ENCODE peak calls at places on chromosome 21, in four cellular contexts. F is SK-N-SH, X is lower lobe of right lung, H is GM23248. V is an unnamed sample. For H3K9me3, the result is how much of the 10 kb centered on the place peaks cover.

GRCh38 chr21:44842721-44843445 is 25.0 kb upstream of the SUMO3 start:
- DNase-seq in X (no peak), F (no peak), H (no peak), V (no peak)

GRCh38 chr21:36478207-36478701 is 1.7 kb downstream of the CLDN14 start:
- DNase-seq in X (no peak), H (peak), F (no peak), V (no peak)

GRCh38 chr21:43803558-43804300 is 14.4 kb downstream of the RRP1 start:
- DNase-seq in H (no peak), F (no peak), X (no peak), V (no peak)

GRCh38 chr21:25911730-25912401 is 177.1 kb downstream of the GABPA start:
- DNase-seq in X (no peak), F (no peak), H (no peak), V (no peak)

GRCh38 chr21:38574895-38575294 is 76.6 kb upstream of the ERG start:
- DNase-seq in F (no peak), H (no peak), X (no peak), V (no peak)

GRCh38 chr21:43029785-43030184 is 45.9 kb downstream of the CBS start:
- DNase-seq in X (no peak), H (no peak), F (no peak), V (no peak)

GRCh38 chr21:46622226-46622625 is 13.2 kb upstream of the PRMT2 start:
- DNase-seq in H (no peak), X (peak), F (no peak), V (no peak)

GRCh38 chr21:38520511-38520910 is 22.2 kb upstream of the ERG start:
- DNase-seq in F (no peak), H (no peak), X (no peak), V (no peak)

GRCh38 chr21:45226540-45227326 is 61.0 kb downstream of the POFUT2 start:
- DNase-seq in X (no peak), F (no peak), H (peak), V (no peak)

GRCh38 chr21:46111193-46111571 is 13.3 kb downstream of the COL6A2 start:
- DNase-seq in H (no peak), F (peak), X (no peak), V (no peak)

GRCh38 chr21:46297311-46298082 is 11.4 kb downstream of the YBEY start:
- DNase-seq in X (peak), F (no peak), H (peak), V (no peak)

GRCh38 chr21:33684923-33685560 is 42.7 kb downstream of the ITSN1 start:
- DNase-seq in F (no peak), X (no peak), H (no peak), V (peak)

GRCh38 chr21:36065497-36066036 is 4.3 kb upstream of the CBR1 start:
- DNase-seq in F (no peak), X (no peak), H (peak), V (no peak)

GRCh38 chr21:38721983-38722382 is 83.7 kb upstream of the ETS2 start:
- DNase-seq in F (no peak), X (no peak), H (peak), V (no peak)

GRCh38 chr21:45872902-45873301 is 108.7 kb upstream of the COL6A1 start:
- DNase-seq in X (no peak), F (no peak), H (no peak), V (no peak)

GRCh38 chr21:44550807-44551206 is 498 bp downstream of the KRTAP10-2 start:
- DNase-seq in H (peak), F (no peak), X (peak), V (no peak)

GRCh38 chr21:45041351-45041805 is 33.0 kb upstream of the ADARB1 start:
- DNase-seq in F (no peak), X (peak), H (peak), V (no peak)

GRCh38 chr21:46667191-46667734 is 31.8 kb downstream of the PRMT2 start:
- DNase-seq in X (no peak), H (peak), F (peak), V (no peak)

GRCh38 chr21:32094792-32095191 is 184.1 kb downstream of the MIS18A start:
- DNase-seq in H (peak), X (no peak), F (no peak), V (no peak)

GRCh38 chr21:42117229-42118048 is 46.3 kb downstream of the UMODL1 start:
- DNase-seq in X (peak), F (peak), H (peak), V (peak)

GRCh38 chr21:36204980-36205379 is 48.4 kb downstream of the DOP1B start:
- DNase-seq in H (no peak), F (no peak), X (no peak), V (no peak)

GRCh38 chr21:36743446-36743845 is 44.5 kb downstream of the SIM2 start:
- DNase-seq in X (no peak), H (no peak), F (no peak), V (no peak)

GRCh38 chr21:35491920-35492678 is 443.0 kb upstream of the RUNX1 start:
- DNase-seq in X (no peak), H (no peak), F (no peak), V (no peak)

GRCh38 chr21:16492892-16493291 is 763.1 kb downstream of the USP25 start:
- DNase-seq in H (no peak), X (no peak), F (no peak), V (peak)

GRCh38 chr21:27419153-27419552 is 452.3 kb upstream of the ADAMTS5 start:
- DNase-seq in F (no peak), X (no peak), H (no peak), V (no peak)

GRCh38 chr21:16633851-16634521 is 878.9 kb upstream of the CXADR start:
- DNase-seq in H (no peak), F (no peak), X (no peak), V (no peak)

GRCh38 chr21:33893917-33894316 is 21.7 kb downstream of the ATP5PO start:
- DNase-seq in X (no peak), F (peak), H (no peak), V (no peak)

GRCh38 chr21:45004481-45005263 is 64.8 kb downstream of the SLX9 start:
- DNase-seq in H (no peak), F (no peak), X (peak), V (no peak)

GRCh38 chr21:17554120-17554519 is 41.3 kb downstream of the CXADR start:
- DNase-seq in F (no peak), X (no peak), H (no peak), V (no peak)

GRCh38 chr21:29217818-29218252 is 80.9 kb upstream of the BACH1 start:
- DNase-seq in F (no peak), X (no peak), H (peak), V (no peak)

GRCh38 chr21:45873418-45873817 is 108.2 kb upstream of the COL6A1 start:
- DNase-seq in F (peak), H (no peak), X (no peak), V (no peak)

DNA sequence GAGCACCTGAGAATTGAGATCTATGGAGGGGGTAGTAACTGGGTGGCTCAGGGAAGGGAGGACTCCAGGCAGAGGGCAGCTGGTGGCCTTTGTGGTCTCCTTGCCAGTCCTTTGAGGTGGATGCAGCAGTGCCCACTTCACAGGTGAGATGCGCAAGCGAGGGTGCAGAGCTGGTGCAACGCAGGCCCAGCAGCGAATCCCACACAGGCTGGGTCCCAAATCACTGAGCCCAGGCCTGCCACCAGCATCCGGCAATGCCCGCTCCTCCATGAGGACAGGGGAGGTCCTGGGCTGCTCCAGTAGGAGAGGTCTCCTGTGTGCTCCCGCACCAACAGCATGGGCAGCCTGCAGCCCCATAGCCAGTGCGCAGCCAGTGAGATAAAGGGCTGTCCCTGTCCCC is 318.0 kb downstream of the PCP4 start:
- DNase-seq in X (no peak), F (no peak), H (no peak), V (no peak)
- H3K9me3 ChIP-seq in X (under half), F (under half), H (under half), V (under half)

GRCh38 chr21:31038376-31038775 is at the start of gene KRTAP19-8:
- DNase-seq in H (no peak), F (no peak), X (no peak), V (no peak)

GRCh38 chr21:31042080-31042464 is 3.8 kb upstream of the KRTAP19-8 start:
- DNase-seq in F (no peak), H (no peak), X (no peak), V (no peak)

GRCh38 chr21:31041295-31042079 is 3.2 kb upstream of the KRTAP19-8 start:
- DNase-seq in F (no peak), H (no peak), X (no peak), V (peak)

GRCh38 chr21:31045841-31046240 is 7.6 kb upstream of the KRTAP19-8 start:
- DNase-seq in F (no peak), H (no peak), X (no peak), V (no peak)

GRCh38 chr21:31043495-31043894 is 5.2 kb upstream of the KRTAP19-8 start:
- DNase-seq in H (no peak), X (no peak), F (no peak), V (no peak)
- H3K9me3 ChIP-seq in H (under half), X (under half), F (under half), V (under half)

GRCh38 chr21:20641251-20641650 is 357.0 kb upstream of the NCAM2 start:
- DNase-seq in X (no peak), H (no peak), F (no peak), V (no peak)

GRCh38 chr21:20644552-20644951 is 353.7 kb upstream of the NCAM2 start:
- DNase-seq in X (no peak), H (no peak), F (no peak), V (no peak)

DNA sequence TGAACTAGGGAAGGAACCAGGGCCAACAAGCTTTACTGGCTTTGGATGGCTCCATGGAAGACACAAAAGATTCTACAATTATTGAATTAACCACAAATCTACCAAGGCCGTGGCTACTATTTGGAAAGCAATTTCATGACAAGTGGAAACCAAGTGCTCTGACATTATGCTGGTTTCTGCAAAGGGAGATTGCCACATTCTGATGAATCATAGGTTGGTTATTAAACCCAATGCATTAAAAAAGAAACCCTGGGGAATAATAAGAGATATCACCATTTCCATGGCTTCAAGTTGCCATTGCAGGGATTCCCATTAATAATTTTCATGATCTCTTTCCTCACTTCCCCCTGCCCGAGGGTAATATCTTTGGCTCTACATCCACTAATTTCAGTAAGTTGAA is 359.2 kb upstream of the NCAM2 start:
- DNase-seq in X (no peak), H (no peak), F (no peak), V (no peak)
- H3K9me3 ChIP-seq in X (under half), H (under half), F (under half), V (under half)

DNA sequence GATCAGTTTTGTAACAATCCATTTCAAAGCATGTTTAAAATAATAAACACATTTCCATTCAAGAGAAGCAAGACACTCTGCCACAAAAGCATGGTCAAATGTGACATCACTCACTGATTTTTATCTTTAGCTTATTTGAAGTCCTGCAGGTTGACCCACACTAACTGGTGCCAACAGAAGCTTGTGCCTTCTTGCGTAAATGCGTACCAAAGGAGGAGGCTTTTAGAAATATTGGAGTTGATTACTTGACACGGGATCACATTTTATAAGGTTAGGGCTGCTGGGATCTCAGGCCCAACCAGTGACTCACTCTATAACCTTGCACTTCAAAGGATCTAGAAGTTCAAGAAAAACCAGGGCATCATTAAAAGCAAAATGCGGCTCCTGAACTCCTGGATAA is 203.6 kb downstream of the PCP4 start:
- DNase-seq in F (no peak), X (no peak), H (no peak), V (no peak)
- H3K9me3 ChIP-seq in F (under half), X (under half), H (under half), V (under half)

DNA sequence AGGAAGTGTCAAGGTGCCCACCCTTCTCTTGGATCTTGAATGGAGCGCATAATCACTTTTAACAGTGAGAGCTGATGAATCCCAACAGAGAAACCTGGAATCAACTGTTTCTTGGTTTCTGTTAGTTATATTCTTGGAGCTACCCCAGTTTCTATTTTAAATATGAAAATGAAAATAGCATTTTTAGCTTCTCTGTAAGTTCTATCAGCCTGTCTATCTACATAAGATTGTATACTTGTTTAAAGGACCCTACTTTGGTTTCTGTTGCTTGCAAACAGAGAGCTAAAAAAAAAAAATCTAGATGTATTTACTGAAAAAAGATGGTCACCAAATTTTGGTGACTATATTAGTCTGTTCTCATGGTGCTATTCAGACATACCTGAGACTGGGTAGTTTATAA is 670.0 kb downstream of the NCAM2 start:
- DNase-seq in F (no peak), X (no peak), H (no peak), V (peak)
- H3K9me3 ChIP-seq in F (under half), X (under half), H (under half), V (under half)

DNA sequence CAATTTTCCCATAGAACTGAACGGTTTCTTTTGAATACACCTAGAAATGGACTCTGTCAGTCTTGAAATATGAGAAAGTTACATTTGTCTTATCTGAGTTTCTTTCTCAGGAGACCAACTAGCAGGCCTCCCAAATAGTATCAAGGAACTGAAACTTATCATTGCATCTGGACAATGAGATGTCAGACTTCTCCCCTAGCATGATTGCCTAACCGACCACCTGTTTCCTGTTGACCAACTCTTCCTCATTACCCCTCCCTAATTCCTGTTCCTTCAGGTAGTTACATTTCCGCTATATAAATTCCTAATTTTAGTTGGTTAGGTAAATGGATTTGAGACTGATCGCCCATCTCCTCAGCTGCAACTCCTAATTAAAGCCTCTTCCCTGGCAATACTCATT is 1587.3 kb downstream of the NCAM2 start:
- DNase-seq in X (no peak), H (no peak), F (no peak), V (no peak)
- H3K9me3 ChIP-seq in X (under half), H (under half), F (under half), V (under half)

DNA sequence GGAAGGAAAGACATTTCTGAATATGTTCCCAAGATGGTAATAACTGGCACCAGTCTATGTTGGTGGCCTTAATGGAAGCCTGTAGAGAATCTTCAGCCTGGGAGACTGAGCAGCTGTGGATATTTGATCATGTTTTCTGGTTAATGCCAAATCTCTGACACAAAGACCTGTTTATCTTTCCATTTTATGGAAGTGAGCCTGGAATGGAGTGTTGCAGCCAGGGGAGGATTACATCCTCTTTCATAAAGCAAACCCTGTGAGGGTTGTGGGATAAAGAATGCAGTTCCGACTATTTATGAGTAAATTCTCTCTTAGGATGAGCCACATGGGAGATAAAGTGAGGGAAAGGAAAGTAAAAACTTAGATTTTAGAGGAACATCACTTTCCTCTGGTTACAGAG is 144.1 kb downstream of the PCP4 start:
- DNase-seq in H (no peak), F (no peak), X (no peak), V (no peak)
- H3K9me3 ChIP-seq in H (under half), F (under half), X (under half), V (under half)

DNA sequence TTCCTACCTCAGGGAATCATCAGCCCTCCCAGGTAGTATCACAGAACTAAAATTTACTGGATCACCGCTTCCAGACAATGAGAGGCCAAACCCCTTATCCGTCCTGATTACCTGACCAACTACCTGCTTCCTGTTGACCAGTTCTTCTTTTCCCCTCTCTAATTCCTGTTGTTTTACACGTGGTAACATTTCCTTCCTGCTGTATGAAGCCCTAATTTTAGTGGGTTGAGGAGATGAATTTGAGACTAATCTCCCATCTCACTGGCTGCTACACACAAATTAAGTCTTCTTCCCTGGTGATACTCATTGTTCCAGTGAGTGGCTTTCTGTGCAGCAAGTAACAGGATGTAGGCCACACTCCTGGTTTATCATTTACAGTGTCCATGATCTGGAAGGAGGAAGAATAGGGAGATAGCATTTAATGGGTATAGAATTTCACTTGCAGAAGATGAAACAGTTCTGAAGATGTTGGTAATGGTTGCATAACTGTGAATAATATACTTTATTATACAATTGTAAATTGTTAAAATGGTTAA is 2112.9 kb downstream of the NCAM2 start:
- DNase-seq in X (no peak), H (no peak), F (no peak), V (no peak)
- H3K9me3 ChIP-seq in X (under half), H (under half), F (under half), V (under half)

DNA sequence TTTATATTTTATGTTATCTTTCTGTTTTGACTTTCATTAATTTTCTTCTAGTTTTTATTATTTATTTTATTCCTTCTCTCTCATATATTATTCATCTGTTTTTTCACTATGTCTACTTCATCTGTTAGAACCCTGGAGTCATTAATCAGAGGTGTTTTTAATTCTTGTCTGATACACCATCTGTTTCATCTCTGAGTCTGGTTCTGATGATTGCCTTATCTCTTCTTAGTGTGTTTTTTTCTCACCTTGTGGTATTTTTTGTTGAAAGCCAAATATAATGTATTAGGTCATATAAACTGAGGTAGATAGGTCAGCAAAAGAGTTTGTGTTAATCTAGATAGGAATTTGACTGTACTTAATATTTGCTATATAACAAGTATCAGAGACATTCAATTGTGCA is 1005.7 kb upstream of the NCAM2 start:
- DNase-seq in F (no peak), X (no peak), H (no peak), V (no peak)
- H3K9me3 ChIP-seq in F (under half), X (under half), H (under half), V (under half)

V was measured in MM.1S.